ENCODE peak calls at places on chromosomes 4 and X, in ten cellular contexts. K, A, Q, M, F, H, L, Z, U and R are unnamed samples.

GRCh38 chrX:123424546-123424945 is 240.5 kb downstream of the GRIA3 start:
- DNase-seq in K (no peak), A (no peak), Q (no peak), M (peak), F (no peak), H (no peak), L (no peak), Z (peak), U (no peak), R (no peak)

GRCh38 chr4:94621491-94622080 is 136.2 kb upstream of the BMPR1B start:
- DNase-seq in K (no peak), A (no peak), Q (no peak), M (peak), F (no peak), H (no peak), L (no peak), Z (peak), U (no peak), R (no peak)

GRCh38 chrX:131985526-131986049 is 37.5 kb upstream of the STK26 start:
- DNase-seq in K (no peak), A (no peak), Q (no peak), M (no peak), F (no peak), H (no peak), L (no peak), Z (peak), U (peak), R (no peak)

GRCh38 chr4:105944535-105944934 is 49.3 kb downstream of the NPNT start:
- DNase-seq in K (no peak), A (peak), Q (no peak), M (peak), F (no peak), H (no peak), L (no peak), Z (no peak), U (no peak), R (peak)

GRCh38 chrX:17844236-17844635 is 16.9 kb downstream of the RAI2 start:
- DNase-seq in K (no peak), A (no peak), Q (no peak), M (no peak), F (no peak), H (no peak), L (no peak), Z (no peak), U (no peak), R (no peak)

GRCh38 chr4:89836031-89836777 is 757 bp downstream of the SNCA start:
- DNase-seq in K (no peak), A (no peak), Q (no peak), M (no peak), F (no peak), H (no peak), L (no peak), Z (peak), U (no peak), R (peak)

GRCh38 chr4:100288167-100288566 is 97.9 kb upstream of the DDIT4L start:
- DNase-seq in K (no peak), A (no peak), Q (no peak), M (peak), F (no peak), H (no peak), L (no peak), Z (peak), U (no peak), R (no peak)

GRCh38 chrX:119132961-119133360 is 5.3 kb upstream of the KIAA1210 start:
- DNase-seq in K (no peak), A (no peak), Q (no peak), M (no peak), F (no peak), H (no peak), L (no peak), Z (no peak), U (no peak), R (no peak)

GRCh38 chrX:24426340-24426913 is 38.7 kb upstream of the PDK3 start:
- DNase-seq in K (no peak), A (no peak), Q (no peak), M (peak), F (no peak), H (no peak), L (no peak), Z (peak), U (no peak), R (no peak)

GRCh38 chr4:525660-526059 is 26.6 kb downstream of the PIGG start:
- DNase-seq in K (no peak), A (no peak), Q (no peak), M (no peak), F (no peak), H (no peak), L (no peak), Z (no peak), U (no peak), R (no peak)

GRCh38 chrX:126376465-126376864 is 176.1 kb downstream of the DCAF12L1 start:
- DNase-seq in K (no peak), A (no peak), Q (no peak), M (no peak), F (no peak), H (no peak), L (no peak), Z (no peak), U (no peak), R (no peak)

GRCh38 chrX:132858018-132858417 is 100.4 kb downstream of the HS6ST2 start:
- DNase-seq in K (no peak), A (no peak), Q (no peak), M (peak), F (no peak), H (no peak), L (no peak), Z (no peak), U (no peak), R (no peak)

GRCh38 chrX:40343319-40343718 is 237.5 kb upstream of the ATP6AP2 start:
- DNase-seq in K (no peak), A (no peak), Q (no peak), M (no peak), F (no peak), H (no peak), L (no peak), Z (no peak), U (no peak), R (no peak)

GRCh38 chr4:17336524-17336941 is 175.4 kb downstream of the QDPR start:
- DNase-seq in K (no peak), A (peak), Q (peak), M (no peak), F (no peak), H (peak), L (no peak), Z (peak), U (no peak), R (peak)

GRCh38 chr4:125020089-125021034 is 294.4 kb upstream of the FAT4 start:
- DNase-seq in K (no peak), A (no peak), Q (no peak), M (no peak), F (no peak), H (no peak), L (no peak), Z (no peak), U (no peak), R (no peak)

GRCh38 chr4:152935661-152936445 is at the start of gene FHDC1:
- DNase-seq in K (no peak), A (peak), Q (no peak), M (no peak), F (peak), H (no peak), L (no peak), Z (peak), U (peak), R (no peak)

GRCh38 chrX:83916525-83916924 is 55.6 kb downstream of the CYLC1 start:
- DNase-seq in K (no peak), A (no peak), Q (no peak), M (no peak), F (no peak), H (no peak), L (no peak), Z (peak), U (no peak), R (no peak)

GRCh38 chr4:164383187-164384181 is 370.4 kb upstream of the SMIM31 start:
- DNase-seq in K (peak), A (peak), Q (no peak), M (peak), F (peak), H (no peak), L (no peak), Z (peak), U (no peak), R (no peak)

GRCh38 chr4:20028694-20029093 is 223.0 kb upstream of the SLIT2 start:
- DNase-seq in K (no peak), A (no peak), Q (no peak), M (peak), F (no peak), H (no peak), L (no peak), Z (peak), U (no peak), R (no peak)

GRCh38 chr4:86031927-86032326 is 327.9 kb downstream of the MAPK10 start:
- DNase-seq in K (no peak), A (no peak), Q (no peak), M (no peak), F (no peak), H (no peak), L (no peak), Z (no peak), U (no peak), R (no peak)

GRCh38 chr4:184818216-184818564 is 7.6 kb downstream of the ACSL1 start:
- DNase-seq in K (no peak), A (no peak), Q (no peak), M (no peak), F (no peak), H (no peak), L (no peak), Z (no peak), U (no peak), R (no peak)

GRCh38 chr4:139934786-139935330 is 219.1 kb downstream of the MAML3 start:
- DNase-seq in K (no peak), A (no peak), Q (no peak), M (no peak), F (peak), H (no peak), L (no peak), Z (peak), U (no peak), R (no peak)

GRCh38 chr4:169611157-169611556 is 1.2 kb downstream of the NEK1 start:
- DNase-seq in K (no peak), A (no peak), Q (no peak), M (no peak), F (no peak), H (no peak), L (no peak), Z (no peak), U (no peak), R (no peak)

GRCh38 chr4:167233523-167234387 is 539 bp downstream of the SPOCK3 start:
- DNase-seq in K (peak), A (no peak), Q (no peak), M (peak), F (no peak), H (no peak), L (no peak), Z (peak), U (no peak), R (no peak)

GRCh38 chrX:37995428-37995827 is 10.9 kb upstream of the SYTL5 start:
- DNase-seq in K (no peak), A (no peak), Q (no peak), M (no peak), F (no peak), H (no peak), L (no peak), Z (no peak), U (no peak), R (no peak)

GRCh38 chr4:3668825-3669552 is 97.2 kb upstream of the ADRA2C start:
- DNase-seq in K (peak), A (no peak), Q (no peak), M (no peak), F (no peak), H (no peak), L (no peak), Z (no peak), U (no peak), R (no peak)